ENCODE peak calls at places on chromosomes 2 and 18, in four cellular contexts. J is activated CD8-positive, alpha-beta memory T cell treated with anti-CD3 and anti-CD28 coated beads, Interleukin-2, amount 50 U/mL, for 48 hours; S is T follicular helper cell; M is fibroblast of mammary gland. I is an unnamed sample.

GRCh38 chr18:39414009-39414700 is 1848.6 kb upstream of the CELF4 start:
- DNase-seq in S (no peak), J (no peak), M (peak), I (no peak)

GRCh38 chr18:50675043-50675442 is 115.2 kb downstream of the MAPK4 start:
- DNase-seq in M (no peak), J (no peak), S (no peak), I (no peak)

GRCh38 chr2:122754561-122754960 is 999.1 kb downstream of the TSN start:
- DNase-seq in M (no peak), J (no peak), S (no peak), I (no peak)

GRCh38 chr2:130355181-130355577 is 677 bp upstream of the PTPN18 start:
- DNase-seq in S (no peak), J (no peak), M (no peak), I (no peak)

GRCh38 chr2:176583530-176584101 is 314.4 kb downstream of the MTX2 start:
- DNase-seq in M (peak), S (no peak), J (no peak), I (no peak)

GRCh38 chr2:64288321-64288931 is 144.2 kb upstream of the PELI1 start:
- DNase-seq in J (no peak), M (peak), S (no peak), I (no peak)

GRCh38 chr18:12327510-12328178 is 19.6 kb downstream of the TUBB6 start:
- DNase-seq in J (peak), M (peak), S (peak), I (peak)

GRCh38 chr18:35624140-35624539 is 42.6 kb downstream of the GALNT1 start:
- DNase-seq in M (no peak), J (no peak), S (no peak), I (no peak)

GRCh38 chr18:22971038-22971437 is 37.9 kb downstream of the RBBP8 start:
- DNase-seq in S (no peak), M (peak), J (no peak), I (no peak)

GRCh38 chr2:39568561-39569006 is 97.1 kb upstream of the TMEM178A start:
- DNase-seq in J (no peak), S (no peak), M (peak), I (no peak)

GRCh38 chr18:69727912-69728572 is 219.6 kb downstream of the CD226 start:
- DNase-seq in M (no peak), J (no peak), S (no peak), I (no peak)

GRCh38 chr18:45378933-45379332 is 236.3 kb upstream of the SLC14A2 start:
- DNase-seq in M (no peak), J (no peak), S (no peak), I (no peak)

GRCh38 chr2:233419626-233420431 is 65.5 kb downstream of the DGKD start:
- DNase-seq in M (no peak), S (peak), J (peak), I (peak)

GRCh38 chr2:164896226-164896625 is 54.6 kb upstream of the COBLL1 start:
- DNase-seq in S (no peak), J (no peak), M (no peak), I (no peak)

GRCh38 chr2:33060405-33060804 is 113.7 kb downstream of the LTBP1 start:
- DNase-seq in J (no peak), M (no peak), S (no peak), I (no peak)

GRCh38 chr18:24831871-24832665 is 371.6 kb downstream of the HRH4 start:
- DNase-seq in J (no peak), S (no peak), M (no peak), I (no peak)

GRCh38 chr2:84285056-84285747 is 173.9 kb downstream of the SUCLG1 start:
- DNase-seq in S (no peak), J (no peak), M (no peak), I (no peak)

GRCh38 chr2:119574864-119575263 is 30.6 kb downstream of the CFAP221 start:
- DNase-seq in S (no peak), M (no peak), J (no peak), I (no peak)

GRCh38 chr2:121202541-121203310 is 82.3 kb downstream of the TFCP2L1 start:
- DNase-seq in M (no peak), S (no peak), J (no peak), I (no peak)

GRCh38 chr18:68435581-68435980 is 279.3 kb downstream of the TMX3 start:
- DNase-seq in S (no peak), M (peak), J (no peak), I (no peak)

GRCh38 chr2:170553748-170554147 is 161.4 kb upstream of the SP5 start:
- DNase-seq in M (no peak), S (no peak), J (no peak), I (no peak)

GRCh38 chr2:216082388-216082733 is 642 bp downstream of the TMEM169 start:
- DNase-seq in S (no peak), M (no peak), J (no peak), I (no peak)

GRCh38 chr2:240248981-240249422 is 108.5 kb upstream of the OTOS start:
- DNase-seq in S (no peak), M (no peak), J (peak), I (no peak)

GRCh38 chr2:167151894-167152293 is 263.6 kb downstream of the XIRP2 start:
- DNase-seq in M (no peak), J (no peak), S (no peak), I (no peak)

GRCh38 chr18:68714356-68714706 is 577 bp downstream of the TMX3 start:
- DNase-seq in M (no peak), J (no peak), S (no peak), I (no peak)

GRCh38 chr18:671405-671804 is 14.0 kb downstream of the TYMS start:
- DNase-seq in S (no peak), J (no peak), M (no peak), I (no peak)

GRCh38 chr2:177334940-177335543 is 57.5 kb upstream of the AGPS start:
- DNase-seq in J (no peak), M (peak), S (no peak), I (peak)

GRCh38 chr18:77068890-77069312 is 63.7 kb downstream of the MBP start:
- DNase-seq in J (peak), S (no peak), M (no peak), I (no peak)

GRCh38 chr2:217610411-217610814 is 392.4 kb downstream of the TNS1 start:
- DNase-seq in M (no peak), S (peak), J (peak), I (peak)

GRCh38 chr2:207230261-207231105 is 64.7 kb upstream of the KLF7 start:
- DNase-seq in M (no peak), J (no peak), S (no peak), I (no peak)

GRCh38 chr2:222977121-222977520 is 74.9 kb upstream of the KCNE4 start:
- DNase-seq in J (no peak), S (no peak), M (no peak), I (no peak)

GRCh38 chr2:221629478-221629877 is 57.4 kb upstream of the EPHA4 start:
- DNase-seq in S (no peak), J (no peak), M (peak), I (no peak)

I was measured in naive thymus-derived CD8-positive, alpha-beta T cell.